ENCODE peak calls at places on chromosomes 7 and 10, in five cellular contexts. R is endothelial cell, B is epithelial cell of esophagus, K is mucosa of descending colon, V is ovary. X is an unnamed sample.
A peak's percentile ranks its signal among the peaks of the same experiment; 100 is the strongest.

GRCh38 chr10:77869626-77870420 is 56.7 kb downstream of the DLG5 start:
- DNase-seq in R (no peak), B (no peak), K (no peak), V (no peak), X (no peak)

GRCh38 chr7:106057962-106058901 is 53.9 kb downstream of the SYPL1 start:
- DNase-seq in B (peak; percentile 98), R (no peak), V (no peak), K (peak; percentile 60), X (no peak)

GRCh38 chr10:30062090-30062489 is 2.7 kb upstream of the JCAD start:
- DNase-seq in B (no peak), V (no peak), K (no peak), R (no peak), X (no peak)

GRCh38 chr10:6729071-6729773 is 149.1 kb upstream of the PRKCQ start:
- DNase-seq in V (no peak), K (no peak), R (no peak), B (peak; percentile 84), X (peak; percentile 17)

GRCh38 chr10:93218386-93218785 is 144.7 kb downstream of the CYP26A1 start:
- DNase-seq in K (no peak), V (no peak), R (no peak), B (no peak), X (no peak)

GRCh38 chr7:42964849-42965805 is 33.0 kb downstream of the MRPL32 start:
- DNase-seq in R (no peak), K (no peak), V (no peak), B (peak; percentile 17), X (peak; percentile 22)

GRCh38 chr7:79781716-79782115 is 328.2 kb upstream of the MAGI2 start:
- DNase-seq in B (no peak), K (no peak), V (no peak), R (no peak), X (no peak)

GRCh38 chr7:28405662-28406061 is 6.7 kb upstream of the CREB5 start:
- DNase-seq in R (no peak), B (peak; percentile 96), K (no peak), V (no peak), X (peak; percentile 43)

GRCh38 chr10:10687751-10688150 is 329.9 kb upstream of the CELF2 start:
- DNase-seq in V (no peak), B (no peak), R (no peak), K (no peak), X (no peak)

GRCh38 chr10:78902815-78903214 is 166.0 kb upstream of the ZMIZ1 start:
- DNase-seq in B (no peak), K (no peak), V (no peak), R (no peak), X (no peak)

GRCh38 chr10:132144086-132144485 is 42.7 kb upstream of the DPYSL4 start:
- DNase-seq in V (peak; percentile 28), R (peak; percentile 45), K (no peak), B (no peak), X (no peak)

GRCh38 chr7:128869944-128870285 is 7.3 kb downstream of the ATP6V1F start:
- DNase-seq in R (no peak), K (no peak), B (no peak), V (no peak), X (no peak)

GRCh38 chr10:132836832-132837540 is 51.0 kb upstream of the NKX6-2 start:
- DNase-seq in V (peak; percentile 58), K (peak; percentile 28), B (no peak), R (peak; percentile 57), X (no peak)

GRCh38 chr7:22380333-22380732 is 23.4 kb upstream of the RAPGEF5 start:
- DNase-seq in V (no peak), B (no peak), K (no peak), R (no peak), X (no peak)

GRCh38 chr7:149297034-149297755 is 35.2 kb downstream of the ZNF783 start:
- DNase-seq in V (no peak), B (no peak), K (no peak), R (no peak), X (no peak)

GRCh38 chr10:13784067-13784466 is 197.3 kb downstream of the PRPF18 start:
- DNase-seq in V (no peak), K (peak; percentile 37), B (peak; percentile 41), R (peak; percentile 36), X (no peak)

GRCh38 chr10:129958118-129958685 is 5.9 kb downstream of the EBF3 start:
- DNase-seq in B (no peak), R (no peak), K (no peak), V (peak; percentile 20), X (no peak)

GRCh38 chr10:86642499-86642898 is 11.8 kb upstream of the OPN4 start:
- DNase-seq in K (no peak), B (peak; percentile 81), R (no peak), V (no peak), X (no peak)

GRCh38 chr10:114393482-114393881 is 10.8 kb downstream of the AFAP1L2 start:
- DNase-seq in B (peak; percentile 83), V (no peak), R (no peak), K (no peak), X (no peak)

GRCh38 chr10:72059843-72060822 is 28.2 kb downstream of the SPOCK2 start:
- DNase-seq in B (no peak), R (no peak), V (no peak), K (no peak), X (no peak)

GRCh38 chr10:90777614-90778013 is 80.2 kb downstream of the HTR7 start:
- DNase-seq in B (no peak), R (peak; percentile 17), K (peak; percentile 12), V (no peak), X (no peak)

GRCh38 chr7:116097365-116098009 is 66.9 kb upstream of the TFEC start:
- DNase-seq in V (no peak), R (no peak), K (no peak), B (peak; percentile 79), X (no peak)

GRCh38 chr7:118583651-118584050 is 359.1 kb downstream of the ANKRD7 start:
- DNase-seq in R (no peak), B (no peak), V (no peak), K (no peak), X (no peak)

GRCh38 chr10:8137272-8137680 is 82.8 kb downstream of the GATA3 start:
- DNase-seq in K (no peak), B (no peak), R (no peak), V (no peak), X (no peak)

DNA sequence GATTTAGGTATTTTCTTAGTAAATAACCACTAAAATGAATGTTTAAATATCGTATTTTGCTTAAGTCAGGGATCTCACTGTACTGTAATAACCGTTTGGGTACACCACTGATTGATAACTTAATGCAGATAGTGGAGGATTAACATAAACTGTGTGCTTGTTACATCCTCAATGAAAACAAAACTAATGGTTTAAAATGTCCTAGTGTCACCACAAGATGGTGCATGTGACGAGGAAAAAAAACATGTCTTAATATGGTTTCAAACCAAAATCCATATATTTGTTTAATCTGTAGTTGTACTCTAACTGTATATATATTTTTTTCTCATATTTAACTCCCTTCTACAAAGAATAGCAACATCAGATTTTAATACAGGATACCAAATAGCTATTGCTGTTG is 19.2 kb downstream of the ARMC10 start:
- DNase-seq in R (no peak), B (no peak), K (no peak), V (no peak), X (no peak)
- TF ChIP-seq CTCF in R (no peak), B (no peak), K (no peak), V (no peak), X (no peak)

DNA sequence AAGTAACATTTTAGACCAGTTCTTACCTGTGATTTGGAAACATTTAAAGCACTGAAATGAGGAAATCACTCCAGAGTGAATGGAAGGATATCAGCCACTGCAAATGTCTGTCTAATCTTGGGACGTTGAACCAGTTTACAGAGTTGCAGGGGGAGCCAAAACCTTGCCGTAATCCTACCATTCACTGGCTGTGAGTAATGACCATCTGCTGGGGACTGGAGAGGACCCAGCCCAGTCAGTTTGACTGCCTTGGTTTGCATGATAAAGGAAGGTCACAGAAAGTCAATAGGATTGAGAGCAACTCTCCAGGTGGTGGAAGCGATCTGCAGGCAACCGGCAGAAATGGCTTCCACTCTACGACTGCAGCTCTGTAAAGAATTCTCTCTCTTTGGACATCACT is 167.2 kb downstream of the AKR1D1 start:
- DNase-seq in V (no peak), B (peak; percentile 30), K (no peak), R (peak; percentile 5), X (peak; percentile 16)
- TF ChIP-seq CTCF in V (no peak), B (no peak), K (no peak), R (no peak), X (no peak)

GRCh38 chr7:31126976-31127375 is 74.9 kb downstream of the ADCYAP1R1 start:
- DNase-seq in V (no peak), R (no peak), B (no peak), K (no peak), X (no peak)
- TF ChIP-seq CTCF in V (no peak), R (peak; percentile 24), B (peak; percentile 26), K (no peak), X (no peak)

GRCh38 chr7:38178004-38178694 is at the start of gene STARD3NL:
- DNase-seq in B (peak; percentile 100), R (peak; percentile 96), K (peak; percentile 99), V (peak; percentile 95), X (peak; percentile 93)
- TF ChIP-seq CTCF in B (peak; percentile 16), R (no peak), K (no peak), V (no peak), X (peak; percentile 27)

GRCh38 chr7:46191776-46192175 is 270.7 kb upstream of the IGFBP3 start:
- DNase-seq in V (no peak), K (no peak), B (peak; percentile 80), R (no peak), X (no peak)
- TF ChIP-seq CTCF in V (no peak), K (no peak), B (no peak), R (no peak), X (no peak)

DNA sequence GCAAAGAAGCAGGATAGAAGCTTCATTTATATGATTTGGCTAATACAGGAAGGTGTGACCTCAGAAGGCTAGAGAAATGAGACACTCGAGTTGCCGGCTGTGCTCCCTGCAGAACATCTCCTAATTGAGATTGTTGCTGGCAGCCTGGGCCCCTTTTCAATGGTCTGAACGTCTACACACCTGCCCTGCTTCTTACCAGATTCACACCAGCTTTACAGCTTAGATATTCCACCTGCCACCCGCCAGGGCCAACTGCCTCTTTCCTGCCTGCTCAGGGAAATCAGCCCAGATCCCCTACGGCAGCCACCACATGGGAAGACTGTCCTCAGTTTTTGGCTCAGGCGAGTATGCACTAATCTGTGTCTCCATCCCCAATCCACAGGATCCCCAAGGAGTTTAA is 475.3 kb upstream of the AUTS2 start:
- DNase-seq in R (no peak), K (no peak), B (no peak), V (no peak), X (no peak)
- TF ChIP-seq CTCF in R (no peak), K (no peak), B (no peak), V (no peak), X (no peak)

GRCh38 chr7:99997545-99998137 is 17.8 kb upstream of the ZKSCAN1 start:
- DNase-seq in K (peak; percentile 70), V (peak; percentile 67), R (peak; percentile 33), B (peak; percentile 20), X (peak; percentile 55)
- TF ChIP-seq CTCF in K (no peak), V (peak; percentile 19), R (peak; percentile 25), B (no peak), X (peak; percentile 59)

GRCh38 chr7:1087952-1088920 is at the start of gene GPER1:
- DNase-seq in K (peak; percentile 86), V (peak; percentile 79), R (no peak), B (peak; percentile 15), X (peak; percentile 58)
- TF ChIP-seq CTCF in K (no peak), V (no peak), R (no peak), B (no peak), X (no peak)

X was measured in left ventricle myocardium inferior.